ENCODE peak calls at places on chromosome 22, in six cellular contexts. Z is endothelial cell of umbilical vein, L is WTC11, W is H1, U is A549, A is HepG2. Y is an unnamed sample.
A peak's percentile ranks its signal among the peaks of the same experiment; 100 is the strongest.

GRCh38 chr22:31278643-31279326 is 13.5 kb downstream of the PIK3IP1 start:
- DNase-seq in Z (no peak), L (no peak), W (no peak), U (no peak), A (no peak), Y (no peak)

GRCh38 chr22:50569041-50569459 is 6.3 kb upstream of the SYCE3 start:
- DNase-seq in Z (no peak), L (no peak), W (no peak), U (no peak), A (peak; percentile 78), Y (no peak)

GRCh38 chr22:20549232-20549841 is 41.9 kb downstream of the MED15 start:
- DNase-seq in Z (peak; percentile 47), L (no peak), W (no peak), U (no peak), A (no peak), Y (peak; percentile 49)

GRCh38 chr22:22449819-22450218 is 58.7 kb downstream of the ZNF280B start:
- DNase-seq in Z (no peak), L (no peak), W (no peak), U (no peak), A (no peak), Y (no peak)

GRCh38 chr22:19723165-19723989 is at the start of gene GP1BB:
- DNase-seq in Z (peak; percentile 39), L (peak; percentile 54), W (no peak), U (peak; percentile 45), A (no peak), Y (peak; percentile 100)

GRCh38 chr22:36163497-36163896 is 2.9 kb upstream of the APOL3 start:
- DNase-seq in Z (no peak), L (no peak), W (no peak), U (no peak), A (no peak), Y (no peak)

GRCh38 chr22:34781676-34782075 is 284.3 kb upstream of the ISX start:
- DNase-seq in Z (no peak), L (no peak), W (no peak), U (no peak), A (no peak), Y (no peak)

GRCh38 chr22:19674929-19675253 is 39.4 kb upstream of the SEPTIN5 start:
- DNase-seq in Z (no peak), L (no peak), W (no peak), U (no peak), A (no peak), Y (peak; percentile 38)

DNA sequence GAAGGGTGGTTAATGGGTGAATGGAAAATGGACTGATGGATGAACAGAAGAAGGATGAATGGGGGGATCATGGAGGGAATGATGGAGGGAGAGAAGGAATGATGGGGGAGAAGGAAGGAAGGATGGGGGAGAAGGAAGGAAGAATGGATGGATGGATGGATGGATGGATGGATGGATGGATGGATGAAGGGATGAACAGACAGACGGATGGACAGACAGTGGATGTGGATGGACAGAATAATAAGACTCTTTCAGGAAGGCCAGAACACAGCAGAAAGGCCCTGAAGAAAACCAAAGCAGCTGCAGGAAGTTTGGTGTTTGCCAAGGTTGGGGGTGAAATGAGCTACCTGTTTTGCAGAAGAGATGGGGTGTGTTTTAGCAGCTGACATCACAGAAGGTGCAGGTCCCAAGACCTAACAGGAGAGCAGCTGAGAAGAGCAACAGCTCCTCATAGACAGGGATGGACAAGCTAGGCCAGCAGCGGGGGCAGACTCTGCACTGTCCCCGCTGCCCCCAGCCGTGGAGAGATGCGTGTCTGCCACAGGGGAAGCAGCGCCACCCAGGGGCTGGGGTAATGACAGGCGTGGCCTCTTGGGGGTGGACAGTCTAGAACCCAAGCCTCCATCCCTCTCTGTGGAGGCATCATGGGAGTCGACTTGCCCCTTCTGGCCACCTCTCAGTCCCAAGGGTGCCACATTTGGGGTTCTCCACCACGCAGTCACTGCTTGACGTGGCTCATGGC is 17.9 kb downstream of the C1QTNF6 start:
- DNase-seq in Z (no peak), L (peak; percentile 10), W (no peak), U (no peak), A (no peak), Y (peak; percentile 31)
- TF ChIP-seq JUN in Z (no peak), L (no peak), W (no peak), U (no peak), A (no peak), Y (no peak)

DNA sequence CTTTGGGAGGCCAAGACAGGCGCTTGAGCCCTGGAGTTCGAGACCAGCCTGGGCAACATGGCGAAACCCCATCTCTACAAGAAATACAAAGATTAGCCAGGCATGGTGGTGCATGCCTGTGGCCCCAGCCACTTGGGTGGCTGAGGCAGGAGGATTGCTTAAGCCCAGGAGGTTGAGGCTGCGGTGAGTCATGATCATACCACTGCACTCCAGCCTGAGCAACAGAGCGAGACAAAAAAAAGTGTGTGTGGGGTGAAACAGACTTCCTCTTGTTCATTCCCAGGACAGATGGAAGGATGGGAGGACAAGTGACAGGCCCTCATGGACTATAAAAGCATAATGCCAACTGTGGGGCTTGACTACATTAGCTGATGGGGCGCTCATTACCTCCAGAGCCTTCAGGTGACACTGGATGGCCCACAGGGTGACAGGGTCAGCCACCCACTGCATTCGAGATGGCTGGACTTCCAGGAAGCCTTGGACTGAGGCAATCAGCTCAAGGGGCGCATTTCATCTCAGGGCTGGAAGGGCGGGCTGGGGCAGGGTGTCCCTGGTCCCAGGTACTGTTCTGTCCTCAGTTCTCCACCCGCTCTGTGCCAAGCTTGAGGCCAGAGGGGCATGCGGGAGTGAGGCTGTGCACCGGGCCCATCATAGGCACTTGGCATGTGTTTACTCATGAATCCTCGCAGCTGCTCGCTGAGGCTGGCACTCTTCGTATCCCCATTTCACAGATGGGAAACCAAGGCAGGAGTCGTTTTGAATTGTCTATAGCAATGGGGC is 12.5 kb downstream of the NPTXR start:
- DNase-seq in Z (no peak), L (no peak), W (no peak), U (peak; percentile 59), A (no peak), Y (no peak)
- TF ChIP-seq JUN in Z (no peak), L (no peak), W (no peak), U (peak; percentile 42), A (no peak), Y (no peak)

GRCh38 chr22:27880778-27881394 is 38.2 kb downstream of the PITPNB start:
- DNase-seq in Z (peak; percentile 85), L (no peak), W (no peak), U (peak; percentile 52), A (peak; percentile 56), Y (peak; percentile 58)
- TF ChIP-seq JUN in Z (no peak), L (no peak), W (no peak), U (no peak), A (no peak), Y (no peak)

GRCh38 chr22:43473441-43473840 is 61.6 kb downstream of the MPPED1 start:
- DNase-seq in Z (no peak), L (no peak), W (no peak), U (no peak), A (no peak), Y (no peak)
- TF ChIP-seq JUN in Z (no peak), L (no peak), W (no peak), U (no peak), A (no peak), Y (no peak)

GRCh38 chr22:28424427-28425080 is 255.1 kb downstream of the TTC28 start:
- DNase-seq in Z (no peak), L (no peak), W (no peak), U (peak; percentile 72), A (peak; percentile 82), Y (no peak)
- TF ChIP-seq JUN in Z (no peak), L (no peak), W (no peak), U (peak; percentile 23), A (no peak), Y (no peak)

GRCh38 chr22:42786606-42787356 is 66.1 kb upstream of the A4GALT start:
- DNase-seq in Z (no peak), L (no peak), W (no peak), U (no peak), A (no peak), Y (no peak)
- TF ChIP-seq JUN in Z (no peak), L (no peak), W (no peak), U (no peak), A (no peak), Y (no peak)

DNA sequence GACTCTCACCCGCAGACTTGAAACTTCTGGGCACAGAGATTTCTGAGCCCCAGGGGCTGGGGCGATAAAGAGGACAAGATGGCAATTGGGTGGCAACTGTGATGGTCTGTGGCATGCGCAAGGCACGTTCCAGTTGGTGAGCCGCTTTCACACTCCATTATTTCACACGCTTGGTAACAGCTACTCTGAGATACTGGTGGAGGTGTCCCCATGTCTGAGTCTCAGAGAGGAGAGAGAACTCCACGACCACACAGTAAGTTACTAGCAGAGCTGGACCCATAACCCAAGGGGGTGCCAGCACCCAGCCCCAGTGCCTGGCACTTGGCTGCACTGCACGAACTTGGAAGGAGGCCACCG is 6.0 kb upstream of the KCNJ4 start:
- DNase-seq in Z (no peak), L (no peak), W (no peak), U (no peak), A (no peak), Y (no peak)
- TF ChIP-seq JUN in Z (no peak), L (no peak), W (no peak), U (no peak), A (no peak), Y (no peak)

GRCh38 chr22:43900206-43900605 is 8.4 kb upstream of the PNPLA5 start:
- DNase-seq in Z (no peak), L (no peak), W (no peak), U (no peak), A (no peak), Y (no peak)

GRCh38 chr22:43895986-43896645 is 4.3 kb upstream of the PNPLA5 start:
- DNase-seq in Z (no peak), L (peak; percentile 35), W (no peak), U (no peak), A (no peak), Y (no peak)

GRCh38 chr22:43901976-43902643 is 10.3 kb upstream of the PNPLA5 start:
- DNase-seq in Z (no peak), L (no peak), W (no peak), U (peak; percentile 56), A (no peak), Y (no peak)

GRCh38 chr22:43894122-43894521 is 2.3 kb upstream of the PNPLA5 start:
- DNase-seq in Z (no peak), L (no peak), W (no peak), U (no peak), A (no peak), Y (no peak)

GRCh38 chr22:43897751-43898261 is 6.0 kb upstream of the PNPLA5 start:
- DNase-seq in Z (no peak), L (no peak), W (no peak), U (peak; percentile 29), A (no peak), Y (no peak)
- TF ChIP-seq JUN in Z (no peak), L (no peak), W (no peak), U (no peak), A (no peak), Y (no peak)

GRCh38 chr22:48496226-48496845 is 1331.3 kb downstream of the BRD1 start:
- DNase-seq in Z (no peak), L (no peak), W (no peak), U (no peak), A (no peak), Y (no peak)
- TF ChIP-seq JUN in Z (no peak), L (no peak), W (no peak), U (no peak), A (no peak), Y (no peak)

Y was measured in K562.